ENCODE peak calls at places on chromosomes 7 and 10, in ten cellular contexts. E is brain microvascular endothelial cell; G is activated CD8-positive, alpha-beta T cell treated with anti-CD3 and anti-CD28 coated beads for 36 hours; U is HS-5; J is left ventricle myocardium superior; X is mesenteric fat pad; P is T-helper 17 cell; R is ovary; Y is NCI-H2081; I is amniotic stem cell. H is an unnamed sample.

GRCh38 chr7:73622527-73622908 is 1.8 kb downstream of the MLXIPL start:
- DNase-seq in E (no peak), G (no peak), U (no peak), J (no peak), X (no peak), P (no peak), R (no peak), Y (no peak), I (no peak), H (no peak)

GRCh38 chr10:4257939-4258465 is 473.0 kb upstream of the KLF6 start:
- DNase-seq in E (no peak), G (no peak), U (no peak), J (no peak), X (no peak), P (no peak), R (no peak), Y (no peak), I (no peak), H (no peak)

GRCh38 chr10:114215033-114215432 is 24.0 kb upstream of the VWA2 start:
- DNase-seq in E (no peak), G (no peak), U (no peak), J (no peak), X (no peak), P (no peak), R (no peak), Y (no peak), I (no peak), H (no peak)

GRCh38 chr7:12322287-12322902 is 81.3 kb downstream of the VWDE start:
- DNase-seq in E (peak), G (peak), U (peak), J (no peak), X (no peak), P (no peak), R (no peak), Y (peak), I (no peak), H (peak)

GRCh38 chr7:118878336-118878735 is 653.8 kb downstream of the ANKRD7 start:
- DNase-seq in E (no peak), G (no peak), U (no peak), J (no peak), X (no peak), P (no peak), R (no peak), Y (no peak), I (no peak), H (no peak)

GRCh38 chr7:106167439-106168136 is 55.5 kb upstream of the SYPL1 start:
- DNase-seq in E (no peak), G (no peak), U (no peak), J (no peak), X (no peak), P (no peak), R (no peak), Y (no peak), I (no peak), H (no peak)

GRCh38 chr7:18408868-18409267 is 86.7 kb upstream of the HDAC9 start:
- DNase-seq in E (no peak), G (no peak), U (no peak), J (no peak), X (no peak), P (no peak), R (no peak), Y (no peak), I (no peak), H (no peak)

GRCh38 chr10:61793760-61794713 is 107.5 kb upstream of the ARID5B start:
- DNase-seq in E (peak), G (no peak), U (no peak), J (no peak), X (no peak), P (no peak), R (no peak), Y (peak), I (no peak), H (no peak)

GRCh38 chr10:88461426-88461825 is 121.7 kb downstream of the RNLS start:
- DNase-seq in E (no peak), G (no peak), U (no peak), J (no peak), X (no peak), P (no peak), R (no peak), Y (no peak), I (no peak), H (no peak)